ENCODE peak calls at places on chromosomes 5 and 9, in seven cellular contexts. T is foreskin fibroblast; W is cardiac muscle cell; H is iPS-NIHi11; K is EL; U is stimulated activated CD4-positive, alpha-beta T cell treated with anti-CD3 and anti-CD28 coated beads, Interleukin-2, amount 100 ng/mL, for 24 hours; P is T-helper 9 cell. R is an unnamed sample.

GRCh38 chr9:136482046-136482792 is 621 bp downstream of the SEC16A start:
- DNase-seq in T (peak; percentile 27), W (peak; percentile 21), H (no peak), K (peak; percentile 40), U (peak; percentile 38), P (no peak), R (peak; percentile 40)

GRCh38 chr9:37999501-38000189 is 69.4 kb downstream of the SHB start:
- DNase-seq in T (no peak), W (no peak), H (no peak), K (peak; percentile 73), U (no peak), P (no peak), R (no peak)

GRCh38 chr5:33433303-33434255 is 7.2 kb upstream of the TARS1 start:
- DNase-seq in T (peak; percentile 81), W (no peak), H (no peak), K (peak; percentile 29), U (no peak), P (no peak), R (no peak)

GRCh38 chr5:102889033-102889432 is 133.9 kb downstream of the PAM start:
- DNase-seq in T (no peak), W (no peak), H (no peak), K (no peak), U (no peak), P (no peak), R (no peak)

GRCh38 chr5:178152491-178153444 is 917 bp downstream of the NHP2 start:
- DNase-seq in T (no peak), W (no peak), H (no peak), K (no peak), U (no peak), P (no peak), R (no peak)

GRCh38 chr9:6681957-6682501 is 36.5 kb upstream of the GLDC start:
- DNase-seq in T (no peak), W (no peak), H (no peak), K (no peak), U (no peak), P (no peak), R (no peak)

GRCh38 chr9:75601280-75601679 is 289.2 kb upstream of the PCSK5 start:
- DNase-seq in T (no peak), W (peak; percentile 31), H (no peak), K (no peak), U (no peak), P (no peak), R (peak; percentile 48)

GRCh38 chr5:95621839-95622629 is 2.1 kb downstream of the GPR150 start:
- DNase-seq in T (no peak), W (no peak), H (no peak), K (no peak), U (peak; percentile 26), P (peak; percentile 17), R (no peak)

GRCh38 chr9:127606043-127606442 is 6.0 kb upstream of the STXBP1 start:
- DNase-seq in T (no peak), W (no peak), H (no peak), K (no peak), U (no peak), P (no peak), R (no peak)

GRCh38 chr9:127525426-127526188 is 74.3 kb downstream of the LRSAM1 start:
- DNase-seq in T (no peak), W (no peak), H (no peak), K (peak; percentile 43), U (no peak), P (no peak), R (peak; percentile 43)

GRCh38 chr5:85646641-85647040 is 971.1 kb upstream of the COX7C start:
- DNase-seq in T (no peak), W (no peak), H (no peak), K (no peak), U (no peak), P (no peak), R (no peak)

GRCh38 chr5:140734354-140734753 is 34.1 kb downstream of the ZMAT2 start:
- DNase-seq in T (peak; percentile 3), W (peak; percentile 18), H (peak; percentile 11), K (no peak), U (no peak), P (no peak), R (no peak)

GRCh38 chr5:148540636-148541035 is 113.7 kb downstream of the HTR4 start:
- DNase-seq in T (peak; percentile 3), W (no peak), H (no peak), K (peak; percentile 6), U (no peak), P (no peak), R (no peak)

GRCh38 chr5:122846051-122846567 is 696 bp downstream of the SNX24 start:
- DNase-seq in T (peak; percentile 53), W (peak; percentile 45), H (no peak), K (peak; percentile 80), U (no peak), P (no peak), R (no peak)

GRCh38 chr5:132762246-132763000 is 14.6 kb downstream of the SEPTIN8 start:
- DNase-seq in T (no peak), W (no peak), H (no peak), K (no peak), U (no peak), P (no peak), R (no peak)

GRCh38 chr5:91224969-91225368 is 158.1 kb downstream of the ARRDC3 start:
- DNase-seq in T (no peak), W (no peak), H (no peak), K (no peak), U (no peak), P (no peak), R (no peak)

GRCh38 chr9:7370378-7370777 is 429.2 kb downstream of the DMAC1 start:
- DNase-seq in T (no peak), W (peak; percentile 38), H (peak; percentile 14), K (no peak), U (no peak), P (no peak), R (no peak)

GRCh38 chr5:146794326-146795029 is 84.1 kb downstream of the PPP2R2B start:
- DNase-seq in T (no peak), W (no peak), H (no peak), K (peak; percentile 11), U (no peak), P (no peak), R (no peak)

GRCh38 chr5:181087309-181087708 is 43.7 kb downstream of the OR2V1 start:
- DNase-seq in T (no peak), W (no peak), H (no peak), K (no peak), U (no peak), P (no peak), R (no peak)

GRCh38 chr5:63401434-63402046 is 560.7 kb downstream of the HTR1A start:
- DNase-seq in T (peak; percentile 0), W (peak; percentile 76), H (peak; percentile 65), K (peak; percentile 25), U (no peak), P (no peak), R (peak; percentile 48)

GRCh38 chr9:95771556-95772280 is 103.8 kb upstream of the ERCC6L2 start:
- DNase-seq in T (no peak), W (peak; percentile 42), H (no peak), K (no peak), U (no peak), P (no peak), R (no peak)

GRCh38 chr5:171420429-171421231 is 1.2 kb downstream of the FGF18 start:
- DNase-seq in T (peak; percentile 82), W (peak; percentile 81), H (peak; percentile 41), K (peak; percentile 74), U (no peak), P (no peak), R (no peak)

GRCh38 chr5:38500861-38501260 is 55.6 kb downstream of the LIFR start:
- DNase-seq in T (peak; percentile 70), W (no peak), H (no peak), K (peak; percentile 70), U (no peak), P (no peak), R (no peak)

GRCh38 chr9:121199921-121200320 is 1.7 kb downstream of the RAB14 start:
- DNase-seq in T (no peak), W (no peak), H (no peak), K (peak; percentile 32), U (no peak), P (no peak), R (no peak)

GRCh38 chr9:136533775-136534157 is 12.1 kb downstream of the NOTCH1 start:
- DNase-seq in T (no peak), W (no peak), H (no peak), K (no peak), U (peak; percentile 78), P (peak; percentile 68), R (no peak)

GRCh38 chr9:93597871-93598646 is 21.7 kb downstream of the PHF2 start:
- DNase-seq in T (no peak), W (no peak), H (no peak), K (no peak), U (no peak), P (no peak), R (no peak)

R was measured in OCI-LY7.